ENCODE peak calls at places on chromosomes 5 and 9, in seven cellular contexts. One of them, this sample, is unnamed.

GRCh38 chr9:29882767-29883166 is 2309.5 kb upstream of the C9orf72 start:
- DNase-seq in stimulated activated CD8-positive, alpha-beta memory T cell treated with anti-CD3 and anti-CD28 coated beads, Interleukin-7, amount 100 ng/mL, for 1 hour: no peak
- DNase-seq in stromal cell of bone marrow: no peak
- DNase-seq in T-helper 9 cell: no peak
- DNase-seq in stimulated activated CD4-positive, alpha-beta T cell treated with anti-CD3 and anti-CD28 coated beads, Interleukin-15, amount 100 ng/mL, for 1 hour: no peak
- DNase-seq in RPMI8226: no peak
- DNase-seq in B cell: no peak
- DNase-seq in this sample: no peak

GRCh38 chr5:124236366-124237231 is 509.8 kb downstream of the ZNF608 start:
- DNase-seq in stimulated activated CD8-positive, alpha-beta memory T cell treated with anti-CD3 and anti-CD28 coated beads, Interleukin-7, amount 100 ng/mL, for 1 hour: no peak
- DNase-seq in stromal cell of bone marrow: peak; percentile 5
- DNase-seq in T-helper 9 cell: no peak
- DNase-seq in stimulated activated CD4-positive, alpha-beta T cell treated with anti-CD3 and anti-CD28 coated beads, Interleukin-15, amount 100 ng/mL, for 1 hour: no peak
- DNase-seq in RPMI8226: no peak
- DNase-seq in B cell: no peak
- DNase-seq in this sample: peak; percentile 18

GRCh38 chr5:25754895-25755294 is 1110.1 kb upstream of the CDH10 start:
- DNase-seq in stimulated activated CD8-positive, alpha-beta memory T cell treated with anti-CD3 and anti-CD28 coated beads, Interleukin-7, amount 100 ng/mL, for 1 hour: no peak
- DNase-seq in stromal cell of bone marrow: no peak
- DNase-seq in T-helper 9 cell: no peak
- DNase-seq in stimulated activated CD4-positive, alpha-beta T cell treated with anti-CD3 and anti-CD28 coated beads, Interleukin-15, amount 100 ng/mL, for 1 hour: no peak
- DNase-seq in RPMI8226: peak; percentile 5
- DNase-seq in B cell: no peak
- DNase-seq in this sample: no peak

GRCh38 chr9:115213777-115214428 is 95.9 kb upstream of the TNC start:
- DNase-seq in stimulated activated CD8-positive, alpha-beta memory T cell treated with anti-CD3 and anti-CD28 coated beads, Interleukin-7, amount 100 ng/mL, for 1 hour: no peak
- DNase-seq in stromal cell of bone marrow: no peak
- DNase-seq in T-helper 9 cell: no peak
- DNase-seq in stimulated activated CD4-positive, alpha-beta T cell treated with anti-CD3 and anti-CD28 coated beads, Interleukin-15, amount 100 ng/mL, for 1 hour: no peak
- DNase-seq in RPMI8226: no peak
- DNase-seq in B cell: no peak
- DNase-seq in this sample: peak; percentile 84

GRCh38 chr5:95712347-95712958 is 18.7 kb upstream of the RHOBTB3 start:
- DNase-seq in stimulated activated CD8-positive, alpha-beta memory T cell treated with anti-CD3 and anti-CD28 coated beads, Interleukin-7, amount 100 ng/mL, for 1 hour: no peak
- DNase-seq in stromal cell of bone marrow: no peak
- DNase-seq in T-helper 9 cell: no peak
- DNase-seq in stimulated activated CD4-positive, alpha-beta T cell treated with anti-CD3 and anti-CD28 coated beads, Interleukin-15, amount 100 ng/mL, for 1 hour: no peak
- DNase-seq in RPMI8226: no peak
- DNase-seq in B cell: no peak
- DNase-seq in this sample: no peak

GRCh38 chr5:9269024-9269423 is 276.9 kb downstream of the SEMA5A start:
- DNase-seq in stimulated activated CD8-positive, alpha-beta memory T cell treated with anti-CD3 and anti-CD28 coated beads, Interleukin-7, amount 100 ng/mL, for 1 hour: no peak
- DNase-seq in stromal cell of bone marrow: no peak
- DNase-seq in T-helper 9 cell: no peak
- DNase-seq in stimulated activated CD4-positive, alpha-beta T cell treated with anti-CD3 and anti-CD28 coated beads, Interleukin-15, amount 100 ng/mL, for 1 hour: no peak
- DNase-seq in RPMI8226: no peak
- DNase-seq in B cell: no peak
- DNase-seq in this sample: no peak

GRCh38 chr5:9596256-9596655 is 33.9 kb downstream of the TAS2R1 start:
- DNase-seq in stimulated activated CD8-positive, alpha-beta memory T cell treated with anti-CD3 and anti-CD28 coated beads, Interleukin-7, amount 100 ng/mL, for 1 hour: no peak
- DNase-seq in stromal cell of bone marrow: no peak
- DNase-seq in T-helper 9 cell: no peak
- DNase-seq in stimulated activated CD4-positive, alpha-beta T cell treated with anti-CD3 and anti-CD28 coated beads, Interleukin-15, amount 100 ng/mL, for 1 hour: no peak
- DNase-seq in RPMI8226: peak; percentile 44
- DNase-seq in B cell: no peak
- DNase-seq in this sample: no peak

GRCh38 chr9:13351768-13352386 is 72.4 kb upstream of the MPDZ start:
- DNase-seq in stimulated activated CD8-positive, alpha-beta memory T cell treated with anti-CD3 and anti-CD28 coated beads, Interleukin-7, amount 100 ng/mL, for 1 hour: no peak
- DNase-seq in stromal cell of bone marrow: peak; percentile 62
- DNase-seq in T-helper 9 cell: no peak
- DNase-seq in stimulated activated CD4-positive, alpha-beta T cell treated with anti-CD3 and anti-CD28 coated beads, Interleukin-15, amount 100 ng/mL, for 1 hour: no peak
- DNase-seq in RPMI8226: peak; percentile 12
- DNase-seq in B cell: no peak
- DNase-seq in this sample: peak; percentile 21

GRCh38 chr9:127769985-127770904 is 8.2 kb downstream of the SH2D3C start:
- DNase-seq in stimulated activated CD8-positive, alpha-beta memory T cell treated with anti-CD3 and anti-CD28 coated beads, Interleukin-7, amount 100 ng/mL, for 1 hour: no peak
- DNase-seq in stromal cell of bone marrow: no peak
- DNase-seq in T-helper 9 cell: no peak
- DNase-seq in stimulated activated CD4-positive, alpha-beta T cell treated with anti-CD3 and anti-CD28 coated beads, Interleukin-15, amount 100 ng/mL, for 1 hour: no peak
- DNase-seq in RPMI8226: no peak
- DNase-seq in B cell: no peak
- DNase-seq in this sample: no peak

GRCh38 chr5:121624035-121624434 is 227.6 kb upstream of the FTMT start:
- DNase-seq in stimulated activated CD8-positive, alpha-beta memory T cell treated with anti-CD3 and anti-CD28 coated beads, Interleukin-7, amount 100 ng/mL, for 1 hour: no peak
- DNase-seq in stromal cell of bone marrow: no peak
- DNase-seq in T-helper 9 cell: no peak
- DNase-seq in stimulated activated CD4-positive, alpha-beta T cell treated with anti-CD3 and anti-CD28 coated beads, Interleukin-15, amount 100 ng/mL, for 1 hour: no peak
- DNase-seq in RPMI8226: no peak
- DNase-seq in B cell: no peak
- DNase-seq in this sample: no peak

GRCh38 chr5:151424892-151425523 is 22.4 kb upstream of the SLC36A1 start:
- DNase-seq in stimulated activated CD8-positive, alpha-beta memory T cell treated with anti-CD3 and anti-CD28 coated beads, Interleukin-7, amount 100 ng/mL, for 1 hour: no peak
- DNase-seq in stromal cell of bone marrow: no peak
- DNase-seq in T-helper 9 cell: no peak
- DNase-seq in stimulated activated CD4-positive, alpha-beta T cell treated with anti-CD3 and anti-CD28 coated beads, Interleukin-15, amount 100 ng/mL, for 1 hour: no peak
- DNase-seq in RPMI8226: no peak
- DNase-seq in B cell: no peak
- DNase-seq in this sample: no peak

GRCh38 chr9:108219664-108220063 is 636.1 kb downstream of the ACTL7B start:
- DNase-seq in stimulated activated CD8-positive, alpha-beta memory T cell treated with anti-CD3 and anti-CD28 coated beads, Interleukin-7, amount 100 ng/mL, for 1 hour: no peak
- DNase-seq in stromal cell of bone marrow: no peak
- DNase-seq in T-helper 9 cell: no peak
- DNase-seq in stimulated activated CD4-positive, alpha-beta T cell treated with anti-CD3 and anti-CD28 coated beads, Interleukin-15, amount 100 ng/mL, for 1 hour: no peak
- DNase-seq in RPMI8226: no peak
- DNase-seq in B cell: no peak
- DNase-seq in this sample: no peak

GRCh38 chr9:110101531-110102161 is 106.3 kb downstream of the C9orf152 start:
- DNase-seq in stimulated activated CD8-positive, alpha-beta memory T cell treated with anti-CD3 and anti-CD28 coated beads, Interleukin-7, amount 100 ng/mL, for 1 hour: no peak
- DNase-seq in stromal cell of bone marrow: no peak
- DNase-seq in T-helper 9 cell: no peak
- DNase-seq in stimulated activated CD4-positive, alpha-beta T cell treated with anti-CD3 and anti-CD28 coated beads, Interleukin-15, amount 100 ng/mL, for 1 hour: no peak
- DNase-seq in RPMI8226: peak; percentile 43
- DNase-seq in B cell: no peak
- DNase-seq in this sample: no peak

GRCh38 chr5:133340002-133340755 is 272.2 kb downstream of the FSTL4 start:
- DNase-seq in stimulated activated CD8-positive, alpha-beta memory T cell treated with anti-CD3 and anti-CD28 coated beads, Interleukin-7, amount 100 ng/mL, for 1 hour: no peak
- DNase-seq in stromal cell of bone marrow: no peak
- DNase-seq in T-helper 9 cell: no peak
- DNase-seq in stimulated activated CD4-positive, alpha-beta T cell treated with anti-CD3 and anti-CD28 coated beads, Interleukin-15, amount 100 ng/mL, for 1 hour: no peak
- DNase-seq in RPMI8226: no peak
- DNase-seq in B cell: no peak
- DNase-seq in this sample: no peak

GRCh38 chr5:97142521-97143254 is at the start of gene LIX1:
- DNase-seq in stimulated activated CD8-positive, alpha-beta memory T cell treated with anti-CD3 and anti-CD28 coated beads, Interleukin-7, amount 100 ng/mL, for 1 hour: no peak
- DNase-seq in stromal cell of bone marrow: no peak
- DNase-seq in T-helper 9 cell: no peak
- DNase-seq in stimulated activated CD4-positive, alpha-beta T cell treated with anti-CD3 and anti-CD28 coated beads, Interleukin-15, amount 100 ng/mL, for 1 hour: no peak
- DNase-seq in RPMI8226: peak; percentile 52
- DNase-seq in B cell: no peak
- DNase-seq in this sample: peak; percentile 22

GRCh38 chr9:36818242-36818938 is 215.7 kb downstream of the PAX5 start:
- DNase-seq in stimulated activated CD8-positive, alpha-beta memory T cell treated with anti-CD3 and anti-CD28 coated beads, Interleukin-7, amount 100 ng/mL, for 1 hour: no peak
- DNase-seq in stromal cell of bone marrow: no peak
- DNase-seq in T-helper 9 cell: no peak
- DNase-seq in stimulated activated CD4-positive, alpha-beta T cell treated with anti-CD3 and anti-CD28 coated beads, Interleukin-15, amount 100 ng/mL, for 1 hour: no peak
- DNase-seq in RPMI8226: no peak
- DNase-seq in B cell: no peak
- DNase-seq in this sample: no peak

GRCh38 chr5:39249560-39250274 is 30.4 kb upstream of the FYB1 start:
- DNase-seq in stimulated activated CD8-positive, alpha-beta memory T cell treated with anti-CD3 and anti-CD28 coated beads, Interleukin-7, amount 100 ng/mL, for 1 hour: no peak
- DNase-seq in stromal cell of bone marrow: no peak
- DNase-seq in T-helper 9 cell: no peak
- DNase-seq in stimulated activated CD4-positive, alpha-beta T cell treated with anti-CD3 and anti-CD28 coated beads, Interleukin-15, amount 100 ng/mL, for 1 hour: no peak
- DNase-seq in RPMI8226: no peak
- DNase-seq in B cell: no peak
- DNase-seq in this sample: no peak

GRCh38 chr5:181241393-181241975 is 2.2 kb downstream of the RACK1 start:
- DNase-seq in stimulated activated CD8-positive, alpha-beta memory T cell treated with anti-CD3 and anti-CD28 coated beads, Interleukin-7, amount 100 ng/mL, for 1 hour: no peak
- DNase-seq in stromal cell of bone marrow: peak; percentile 85
- DNase-seq in T-helper 9 cell: no peak
- DNase-seq in stimulated activated CD4-positive, alpha-beta T cell treated with anti-CD3 and anti-CD28 coated beads, Interleukin-15, amount 100 ng/mL, for 1 hour: no peak
- DNase-seq in RPMI8226: peak; percentile 59
- DNase-seq in B cell: no peak
- DNase-seq in this sample: no peak

GRCh38 chr5:35430381-35431162 is 187.1 kb upstream of the SPEF2 start:
- DNase-seq in stimulated activated CD8-positive, alpha-beta memory T cell treated with anti-CD3 and anti-CD28 coated beads, Interleukin-7, amount 100 ng/mL, for 1 hour: no peak
- DNase-seq in stromal cell of bone marrow: no peak
- DNase-seq in T-helper 9 cell: no peak
- DNase-seq in stimulated activated CD4-positive, alpha-beta T cell treated with anti-CD3 and anti-CD28 coated beads, Interleukin-15, amount 100 ng/mL, for 1 hour: no peak
- DNase-seq in RPMI8226: no peak
- DNase-seq in B cell: no peak
- DNase-seq in this sample: no peak

GRCh38 chr5:137621861-137622823 is 113.7 kb downstream of the KLHL3 start:
- DNase-seq in stimulated activated CD8-positive, alpha-beta memory T cell treated with anti-CD3 and anti-CD28 coated beads, Interleukin-7, amount 100 ng/mL, for 1 hour: no peak
- DNase-seq in stromal cell of bone marrow: peak; percentile 51
- DNase-seq in T-helper 9 cell: no peak
- DNase-seq in stimulated activated CD4-positive, alpha-beta T cell treated with anti-CD3 and anti-CD28 coated beads, Interleukin-15, amount 100 ng/mL, for 1 hour: no peak
- DNase-seq in RPMI8226: no peak
- DNase-seq in B cell: no peak
- DNase-seq in this sample: no peak

GRCh38 chr5:145510324-145510723 is 324.8 kb downstream of the PRELID2 start:
- DNase-seq in stimulated activated CD8-positive, alpha-beta memory T cell treated with anti-CD3 and anti-CD28 coated beads, Interleukin-7, amount 100 ng/mL, for 1 hour: no peak
- DNase-seq in stromal cell of bone marrow: peak; percentile 31
- DNase-seq in T-helper 9 cell: no peak
- DNase-seq in stimulated activated CD4-positive, alpha-beta T cell treated with anti-CD3 and anti-CD28 coated beads, Interleukin-15, amount 100 ng/mL, for 1 hour: no peak
- DNase-seq in RPMI8226: no peak
- DNase-seq in B cell: no peak
- DNase-seq in this sample: peak; percentile 79

GRCh38 chr9:124420991-124421543 is 5.8 kb upstream of the PSMB7 start:
- DNase-seq in stimulated activated CD8-positive, alpha-beta memory T cell treated with anti-CD3 and anti-CD28 coated beads, Interleukin-7, amount 100 ng/mL, for 1 hour: no peak
- DNase-seq in stromal cell of bone marrow: no peak
- DNase-seq in T-helper 9 cell: no peak
- DNase-seq in stimulated activated CD4-positive, alpha-beta T cell treated with anti-CD3 and anti-CD28 coated beads, Interleukin-15, amount 100 ng/mL, for 1 hour: no peak
- DNase-seq in RPMI8226: peak; percentile 77
- DNase-seq in B cell: no peak
- DNase-seq in this sample: no peak

GRCh38 chr5:181039471-181039870 is 595 bp upstream of the BTNL9 start:
- DNase-seq in stimulated activated CD8-positive, alpha-beta memory T cell treated with anti-CD3 and anti-CD28 coated beads, Interleukin-7, amount 100 ng/mL, for 1 hour: no peak
- DNase-seq in stromal cell of bone marrow: no peak
- DNase-seq in T-helper 9 cell: no peak
- DNase-seq in stimulated activated CD4-positive, alpha-beta T cell treated with anti-CD3 and anti-CD28 coated beads, Interleukin-15, amount 100 ng/mL, for 1 hour: no peak
- DNase-seq in RPMI8226: no peak
- DNase-seq in B cell: no peak
- DNase-seq in this sample: no peak

GRCh38 chr5:138568061-138568824 is 7.0 kb downstream of the HSPA9 start:
- DNase-seq in stimulated activated CD8-positive, alpha-beta memory T cell treated with anti-CD3 and anti-CD28 coated beads, Interleukin-7, amount 100 ng/mL, for 1 hour: no peak
- DNase-seq in stromal cell of bone marrow: no peak
- DNase-seq in T-helper 9 cell: no peak
- DNase-seq in stimulated activated CD4-positive, alpha-beta T cell treated with anti-CD3 and anti-CD28 coated beads, Interleukin-15, amount 100 ng/mL, for 1 hour: no peak
- DNase-seq in RPMI8226: no peak
- DNase-seq in B cell: no peak
- DNase-seq in this sample: no peak

GRCh38 chr5:178415353-178415752 is 174.8 kb downstream of the COL23A1 start:
- DNase-seq in stimulated activated CD8-positive, alpha-beta memory T cell treated with anti-CD3 and anti-CD28 coated beads, Interleukin-7, amount 100 ng/mL, for 1 hour: no peak
- DNase-seq in stromal cell of bone marrow: no peak
- DNase-seq in T-helper 9 cell: no peak
- DNase-seq in stimulated activated CD4-positive, alpha-beta T cell treated with anti-CD3 and anti-CD28 coated beads, Interleukin-15, amount 100 ng/mL, for 1 hour: no peak
- DNase-seq in RPMI8226: no peak
- DNase-seq in B cell: no peak
- DNase-seq in this sample: no peak

GRCh38 chr9:37333288-37333687 is 89.2 kb upstream of the GRHPR start:
- DNase-seq in stimulated activated CD8-positive, alpha-beta memory T cell treated with anti-CD3 and anti-CD28 coated beads, Interleukin-7, amount 100 ng/mL, for 1 hour: no peak
- DNase-seq in stromal cell of bone marrow: no peak
- DNase-seq in T-helper 9 cell: no peak
- DNase-seq in stimulated activated CD4-positive, alpha-beta T cell treated with anti-CD3 and anti-CD28 coated beads, Interleukin-15, amount 100 ng/mL, for 1 hour: no peak
- DNase-seq in RPMI8226: no peak
- DNase-seq in B cell: no peak
- DNase-seq in this sample: no peak

GRCh38 chr9:72557549-72557948 is 36.1 kb downstream of the TMC1 start:
- DNase-seq in stimulated activated CD8-positive, alpha-beta memory T cell treated with anti-CD3 and anti-CD28 coated beads, Interleukin-7, amount 100 ng/mL, for 1 hour: no peak
- DNase-seq in stromal cell of bone marrow: peak; percentile 81
- DNase-seq in T-helper 9 cell: no peak
- DNase-seq in stimulated activated CD4-positive, alpha-beta T cell treated with anti-CD3 and anti-CD28 coated beads, Interleukin-15, amount 100 ng/mL, for 1 hour: no peak
- DNase-seq in RPMI8226: no peak
- DNase-seq in B cell: no peak
- DNase-seq in this sample: peak; percentile 91

GRCh38 chr9:128150594-128151342 is 1.5 kb downstream of the LCN2 start:
- DNase-seq in stimulated activated CD8-positive, alpha-beta memory T cell treated with anti-CD3 and anti-CD28 coated beads, Interleukin-7, amount 100 ng/mL, for 1 hour: no peak
- DNase-seq in stromal cell of bone marrow: no peak
- DNase-seq in T-helper 9 cell: no peak
- DNase-seq in stimulated activated CD4-positive, alpha-beta T cell treated with anti-CD3 and anti-CD28 coated beads, Interleukin-15, amount 100 ng/mL, for 1 hour: no peak
- DNase-seq in RPMI8226: peak; percentile 78
- DNase-seq in B cell: no peak
- DNase-seq in this sample: no peak

GRCh38 chr5:10690460-10690859 is 70.6 kb downstream of the DAP start:
- DNase-seq in stimulated activated CD8-positive, alpha-beta memory T cell treated with anti-CD3 and anti-CD28 coated beads, Interleukin-7, amount 100 ng/mL, for 1 hour: no peak
- DNase-seq in stromal cell of bone marrow: no peak
- DNase-seq in T-helper 9 cell: no peak
- DNase-seq in stimulated activated CD4-positive, alpha-beta T cell treated with anti-CD3 and anti-CD28 coated beads, Interleukin-15, amount 100 ng/mL, for 1 hour: no peak
- DNase-seq in RPMI8226: no peak
- DNase-seq in B cell: no peak
- DNase-seq in this sample: no peak

This sample was measured in skeletal muscle cell.